ENCODE peak calls at places on chromosomes 5 and 9, in eight cellular contexts. P is progenitor cell of endocrine pancreas, J is tibial artery, Z is upper lobe of right lung, Q is mesothelial cell of epicardium, L is GM20000, Y is IMR-90, R is cardiac fibroblast. B is an unnamed sample.

GRCh38 chr5:89044665-89045200 is 161.7 kb upstream of the MEF2C start:
- DNase-seq in R (no peak), P (no peak), J (no peak), Q (no peak), Y (no peak), Z (no peak), L (no peak), B (no peak)

GRCh38 chr5:134113908-134114875 is at the start of gene TCF7:
- DNase-seq in J (peak), Y (peak), L (peak), Q (peak), Z (peak), R (peak), P (peak), B (peak)

GRCh38 chr5:142104491-142104890 is 4.1 kb upstream of the NDFIP1 start:
- DNase-seq in Q (no peak), P (no peak), R (no peak), Y (no peak), Z (no peak), J (no peak), L (no peak), B (no peak)

GRCh38 chr5:148730955-148731898 is 76.9 kb upstream of the HTR4 start:
- DNase-seq in Z (no peak), J (peak), Q (peak), L (peak), Y (peak), R (peak), P (peak), B (peak)

GRCh38 chr9:33138768-33139167 is 28.4 kb downstream of the B4GALT1 start:
- DNase-seq in L (no peak), Z (no peak), Q (no peak), P (no peak), J (peak), Y (no peak), R (no peak), B (no peak)

GRCh38 chr5:77642915-77643653 is 4.6 kb upstream of the OTP start:
- DNase-seq in L (peak), Q (no peak), Z (no peak), J (no peak), Y (no peak), P (no peak), R (no peak), B (no peak)

GRCh38 chr5:149641000-149641576 is 59.8 kb downstream of the ARHGEF37 start:
- DNase-seq in J (peak), L (no peak), P (no peak), Q (no peak), Y (peak), R (peak), Z (no peak), B (no peak)

GRCh38 chr5:143782588-143783386 is 29.2 kb upstream of the HMHB1 start:
- DNase-seq in P (no peak), R (no peak), Y (no peak), L (no peak), J (no peak), Q (no peak), Z (no peak), B (no peak)

GRCh38 chr5:59999056-59999455 is 105.5 kb upstream of the PDE4D start:
- DNase-seq in Q (peak), R (no peak), Y (no peak), P (no peak), J (no peak), L (no peak), Z (no peak), B (no peak)

GRCh38 chr5:111859533-111860270 is 102.7 kb upstream of the NREP start:
- DNase-seq in R (peak), Y (peak), Z (no peak), L (no peak), P (no peak), J (no peak), Q (no peak), B (no peak)

GRCh38 chr5:10842823-10843222 is 81.8 kb upstream of the DAP start:
- DNase-seq in Y (no peak), L (no peak), R (no peak), Q (no peak), Z (no peak), P (no peak), J (no peak), B (no peak)

GRCh38 chr5:95727764-95728191 is 3.4 kb upstream of the RHOBTB3 start:
- DNase-seq in Q (no peak), J (no peak), Z (no peak), R (peak), L (peak), Y (no peak), P (no peak), B (no peak)

GRCh38 chr9:77883846-77884771 is 147.5 kb downstream of the GNAQ start:
- DNase-seq in Y (peak), R (peak), P (no peak), Z (no peak), Q (no peak), J (no peak), L (no peak), B (no peak)

GRCh38 chr5:124655211-124655880 is 91.1 kb downstream of the ZNF608 start:
- DNase-seq in R (peak), P (no peak), Q (no peak), Z (no peak), L (no peak), Y (no peak), J (no peak), B (no peak)

GRCh38 chr5:7436521-7436920 is 40.6 kb downstream of the ADCY2 start:
- DNase-seq in P (no peak), Q (no peak), J (no peak), R (no peak), L (no peak), Y (no peak), Z (no peak), B (no peak)

GRCh38 chr5:44242791-44243190 is 146.4 kb downstream of the FGF10 start:
- DNase-seq in Z (no peak), P (no peak), R (no peak), L (no peak), J (no peak), Y (no peak), Q (no peak), B (no peak)

GRCh38 chr5:125257057-125257970 is 510.9 kb upstream of the ZNF608 start:
- DNase-seq in J (no peak), Z (no peak), R (no peak), P (no peak), Q (no peak), Y (peak), L (no peak), B (no peak)

GRCh38 chr9:122135529-122135859 is 24.1 kb downstream of the NDUFA8 start:
- DNase-seq in L (no peak), Y (no peak), J (no peak), P (no peak), Z (no peak), Q (no peak), R (no peak), B (no peak)

GRCh38 chr5:150080696-150081435 is 5.5 kb downstream of the CSF1R start:
- DNase-seq in R (no peak), P (no peak), J (no peak), Q (peak), Z (no peak), Y (no peak), L (peak), B (no peak)

GRCh38 chr5:149795360-149795759 is 65.2 kb downstream of the PPARGC1B start:
- DNase-seq in P (no peak), J (no peak), L (no peak), R (no peak), Y (no peak), Q (no peak), Z (no peak), B (no peak)

GRCh38 chr9:95105519-95106287 is 211.8 kb downstream of the FANCC start:
- DNase-seq in R (no peak), Y (no peak), Z (peak), J (peak), Q (no peak), P (no peak), L (no peak), B (no peak)

GRCh38 chr5:149014634-149015033 is 48.2 kb downstream of the SH3TC2 start:
- DNase-seq in P (no peak), R (no peak), J (no peak), L (no peak), Q (no peak), Y (no peak), Z (no peak), B (no peak)

GRCh38 chr9:124852121-124852828 is 985 bp upstream of the WDR38 start:
- DNase-seq in R (no peak), P (no peak), L (no peak), J (no peak), Z (no peak), Q (no peak), Y (no peak), B (no peak)

GRCh38 chr5:171845857-171846785 is 60.5 kb downstream of the SMIM23 start:
- DNase-seq in R (peak), Y (peak), P (no peak), Z (no peak), Q (no peak), L (no peak), J (no peak), B (no peak)

GRCh38 chr9:75064307-75065025 is 23.5 kb downstream of the NMRK1 start:
- DNase-seq in J (no peak), R (peak), Y (peak), L (no peak), Z (no peak), P (no peak), Q (no peak), B (no peak)

GRCh38 chr5:13860176-13860575 is 84.3 kb downstream of the DNAH5 start:
- DNase-seq in Q (no peak), R (no peak), P (no peak), Y (no peak), Z (no peak), L (no peak), J (no peak), B (no peak)

GRCh38 chr9:76658510-76659231 is 105.6 kb upstream of the PCA3 start:
- DNase-seq in Q (no peak), Y (peak), J (no peak), P (no peak), L (peak), R (peak), Z (no peak), B (no peak)

GRCh38 chr5:170430871-170431437 is 41.8 kb upstream of the KCNMB1 start:
- DNase-seq in Y (no peak), Z (no peak), Q (no peak), R (no peak), J (no peak), L (no peak), P (no peak), B (no peak)

GRCh38 chr5:10524376-10525123 is 39.3 kb upstream of the ANKRD33B start:
- DNase-seq in P (no peak), Q (no peak), J (peak), R (peak), Y (peak), Z (no peak), L (no peak), B (no peak)

GRCh38 chr9:76690575-76691370 is 73.5 kb upstream of the PCA3 start:
- DNase-seq in P (no peak), Z (no peak), R (no peak), L (no peak), J (no peak), Q (no peak), Y (no peak), B (no peak)

GRCh38 chr9:78439866-78440830 is 143.2 kb downstream of the PSAT1 start:
- DNase-seq in L (no peak), Q (no peak), P (no peak), J (no peak), Y (no peak), R (no peak), Z (no peak), B (no peak)

GRCh38 chr5:126456217-126456616 is 33.0 kb downstream of the GRAMD2B start:
- DNase-seq in Q (no peak), J (no peak), L (no peak), P (no peak), Z (no peak), R (no peak), Y (no peak), B (no peak)

GRCh38 chr9:77183581-77183980 is 6.2 kb downstream of the VPS13A start:
- DNase-seq in Z (no peak), R (no peak), P (no peak), Q (no peak), Y (no peak), L (no peak), J (no peak), B (no peak)

GRCh38 chr5:43422143-43422542 is 10.0 kb upstream of the CCL28 start:
- DNase-seq in Y (peak), J (no peak), Z (no peak), P (no peak), Q (no peak), L (no peak), R (peak), B (no peak)

GRCh38 chr5:51651476-51651875 is 268.2 kb downstream of the ISL1 start:
- DNase-seq in Z (no peak), J (no peak), Q (no peak), Y (no peak), P (no peak), L (no peak), R (no peak), B (no peak)

GRCh38 chr5:38543886-38544285 is 12.6 kb downstream of the LIFR start:
- DNase-seq in Z (no peak), Q (no peak), Y (no peak), P (no peak), R (no peak), J (no peak), L (no peak), B (no peak)

GRCh38 chr5:151811593-151812321 is 40.0 kb downstream of the G3BP1 start:
- DNase-seq in P (no peak), R (peak), Z (no peak), Q (no peak), J (no peak), Y (peak), L (no peak), B (no peak)

DNA sequence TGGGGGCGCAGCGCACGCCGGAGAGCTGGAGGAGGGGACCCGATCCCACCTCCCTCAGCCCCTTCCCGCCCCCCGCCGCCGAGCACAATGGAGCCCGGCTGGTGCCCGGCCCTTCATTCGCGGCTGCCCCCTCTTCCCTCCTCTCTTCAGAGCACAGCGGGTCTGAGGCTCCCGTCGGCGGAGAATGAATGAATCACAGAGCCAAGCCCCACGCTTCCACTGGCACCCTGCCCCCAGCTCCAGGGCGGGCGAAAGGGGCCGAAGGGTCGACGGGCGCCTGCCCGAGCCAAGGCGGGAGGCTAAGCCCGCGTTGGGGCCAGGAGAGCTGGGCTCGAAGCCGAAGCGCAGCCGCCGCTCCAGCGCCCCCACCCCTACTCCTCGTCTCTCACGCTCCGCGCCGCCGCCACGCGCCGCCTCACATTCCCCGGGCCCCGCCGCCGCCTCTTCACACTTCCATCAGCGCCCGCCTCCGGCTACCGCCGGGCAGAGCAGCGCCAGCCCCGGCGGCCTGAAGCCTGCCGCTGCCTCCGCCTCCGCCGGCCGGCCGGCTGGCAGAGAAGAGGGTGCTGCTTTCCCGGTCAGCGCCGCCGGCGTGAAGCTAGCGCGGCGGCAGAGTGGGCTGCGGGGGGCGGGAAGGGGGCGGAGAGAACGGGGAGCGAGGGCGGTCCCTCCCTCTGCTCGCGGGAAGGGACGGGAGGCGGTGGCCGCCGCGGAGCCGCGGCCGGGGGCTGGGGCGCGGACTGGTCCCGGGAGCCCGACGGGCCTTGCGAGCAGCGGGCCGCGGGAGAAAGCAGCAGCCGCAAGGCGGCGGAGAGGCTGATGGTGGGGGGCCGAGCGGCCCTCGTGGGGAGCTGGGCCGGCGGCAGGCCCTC is at the start of gene HOMER1:
- DNase-seq in Q (peak), R (peak), J (peak), L (peak), Y (peak), P (peak), Z (peak), B (peak)
- TF ChIP-seq CTCF in Q (no peak), R (no peak), J (no peak), L (no peak), Y (no peak), P (no peak), Z (no peak), B (no peak)

GRCh38 chr9:109119439-109120203 is at the start of gene TMEM245:
- DNase-seq in L (peak), Q (peak), J (peak), P (peak), Y (peak), R (peak), Z (peak), B (peak)
- TF ChIP-seq CTCF in L (no peak), Q (no peak), J (no peak), P (no peak), Y (no peak), R (no peak), Z (peak), B (no peak)

GRCh38 chr9:93910196-93910595 is 45.0 kb downstream of the BARX1 start:
- DNase-seq in Z (no peak), Q (no peak), R (no peak), L (no peak), Y (no peak), J (no peak), P (no peak), B (no peak)

GRCh38 chr9:93910598-93910997 is 44.6 kb downstream of the BARX1 start:
- DNase-seq in L (no peak), R (no peak), Z (no peak), P (no peak), J (no peak), Q (no peak), Y (no peak), B (no peak)

GRCh38 chr9:93909242-93909616 is 45.9 kb downstream of the BARX1 start:
- DNase-seq in Q (no peak), Y (no peak), R (no peak), Z (no peak), P (no peak), L (no peak), J (no peak), B (no peak)

GRCh38 chr9:93907551-93908199 is 47.5 kb downstream of the BARX1 start:
- DNase-seq in R (no peak), J (peak), Y (no peak), L (no peak), P (no peak), Z (no peak), Q (no peak), B (no peak)

GRCh38 chr9:93908591-93909241 is 46.4 kb downstream of the BARX1 start:
- DNase-seq in P (no peak), Y (no peak), L (no peak), Q (no peak), J (no peak), Z (peak), R (no peak), B (no peak)
- TF ChIP-seq CTCF in P (no peak), Y (no peak), L (no peak), Q (no peak), J (no peak), Z (no peak), R (no peak), B (no peak)

GRCh38 chr5:106401561-106401960 is 1269.2 kb downstream of the EFNA5 start:
- DNase-seq in Y (no peak), L (no peak), Q (no peak), R (peak), Z (no peak), J (no peak), P (no peak), B (no peak)

GRCh38 chr5:106397700-106398099 is 1273.0 kb downstream of the EFNA5 start:
- DNase-seq in Q (no peak), Y (peak), L (no peak), P (no peak), Z (no peak), J (no peak), R (peak), B (no peak)

DNA sequence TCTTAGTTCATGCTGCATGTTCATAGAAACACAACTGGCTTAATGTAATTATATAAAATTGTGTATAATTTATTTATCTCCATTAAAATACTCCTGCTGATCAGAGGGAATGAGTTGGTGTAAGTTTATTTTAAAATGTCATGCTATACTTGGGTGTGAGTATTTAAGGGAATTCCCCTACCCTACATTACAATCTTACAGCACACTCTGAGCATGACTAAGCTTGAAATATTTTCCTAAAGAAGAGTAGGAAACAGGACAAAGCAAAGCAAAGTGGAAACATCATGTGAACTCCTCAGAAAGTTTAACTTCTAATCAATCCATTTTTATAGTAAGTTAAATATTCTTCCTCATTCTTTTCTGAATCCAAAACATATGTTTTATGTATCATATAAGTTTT is 1271.4 kb downstream of the EFNA5 start:
- DNase-seq in Z (no peak), Q (no peak), Y (peak), L (no peak), J (no peak), R (peak), P (no peak), B (no peak)
- TF ChIP-seq CTCF in Z (no peak), Q (no peak), Y (no peak), L (no peak), J (no peak), R (no peak), P (no peak), B (no peak)

GRCh38 chr5:159913481-159913880 is 2.8 kb upstream of the ADRA1B start:
- DNase-seq in Y (peak), P (no peak), R (peak), Z (no peak), Q (no peak), J (no peak), L (no peak), B (no peak)

GRCh38 chr5:159921721-159922120 is 5.4 kb downstream of the ADRA1B start:
- DNase-seq in Z (no peak), J (no peak), Y (no peak), L (no peak), Q (no peak), P (no peak), R (no peak), B (no peak)

GRCh38 chr5:159915913-159916840 is at the start of gene ADRA1B:
- DNase-seq in J (peak), Z (peak), Q (peak), L (peak), R (peak), Y (peak), P (peak), B (peak)

GRCh38 chr5:159916841-159917761 is 819 bp downstream of the ADRA1B start:
- DNase-seq in J (no peak), L (no peak), Q (no peak), R (no peak), P (no peak), Y (no peak), Z (no peak), B (no peak)

GRCh38 chr5:159917919-159918487 is 1.7 kb downstream of the ADRA1B start:
- DNase-seq in J (no peak), R (no peak), P (no peak), Z (no peak), L (no peak), Y (no peak), Q (no peak), B (no peak)
- TF ChIP-seq CTCF in J (no peak), R (no peak), P (no peak), Z (no peak), L (no peak), Y (no peak), Q (no peak), B (no peak)

GRCh38 chr9:130053109-130053503 is 600 bp upstream of the GPR107 start:
- DNase-seq in J (no peak), R (no peak), L (no peak), P (no peak), Q (no peak), Z (no peak), Y (no peak), B (no peak)
- TF ChIP-seq CTCF in J (no peak), R (no peak), L (no peak), P (no peak), Q (no peak), Z (no peak), Y (no peak), B (no peak)

B was measured in natural killer cell.